ENCODE peak calls at places on chromosomes 5 and 9, in seven cellular contexts. K, D, W, P, S, E and R are unnamed samples.
A peak's percentile ranks its signal among the peaks of the same experiment; 100 is the strongest.

GRCh38 chr9:108521063-108521462 is 334.7 kb downstream of the ACTL7B start:
- DNase-seq in K (no peak), D (no peak), W (no peak), P (no peak), S (no peak), E (no peak), R (no peak)

GRCh38 chr9:31868830-31869229 is 515.6 kb upstream of the ACO1 start:
- DNase-seq in K (no peak), D (no peak), W (no peak), P (no peak), S (no peak), E (no peak), R (no peak)

GRCh38 chr5:157546456-157547100 is 29.0 kb downstream of the ADAM19 start:
- DNase-seq in K (no peak), D (no peak), W (no peak), P (no peak), S (no peak), E (no peak), R (no peak)

GRCh38 chr5:82327961-82328360 is 49.8 kb upstream of the RPS23 start:
- DNase-seq in K (no peak), D (no peak), W (no peak), P (no peak), S (no peak), E (no peak), R (no peak)

GRCh38 chr5:136062563-136063274 is 33.9 kb downstream of the TGFBI start:
- DNase-seq in K (no peak), D (no peak), W (no peak), P (peak; percentile 36), S (no peak), E (peak; percentile 74), R (no peak)

GRCh38 chr5:91955610-91956009 is 572.5 kb upstream of the ARRDC3 start:
- DNase-seq in K (no peak), D (no peak), W (peak; percentile 38), P (no peak), S (peak; percentile 16), E (no peak), R (peak; percentile 23)

GRCh38 chr5:95892784-95893354 is 68.8 kb downstream of the ELL2 start:
- DNase-seq in K (no peak), D (no peak), W (no peak), P (peak; percentile 43), S (peak; percentile 28), E (peak; percentile 28), R (no peak)

GRCh38 chr9:7342721-7343120 is 456.9 kb downstream of the DMAC1 start:
- DNase-seq in K (no peak), D (no peak), W (no peak), P (no peak), S (no peak), E (no peak), R (no peak)

GRCh38 chr5:66739923-66740322 is 143.7 kb downstream of the MAST4 start:
- DNase-seq in K (no peak), D (no peak), W (no peak), P (no peak), S (no peak), E (no peak), R (no peak)

GRCh38 chr9:134861586-134862334 is 18.9 kb upstream of the FCN2 start:
- DNase-seq in K (no peak), D (peak; percentile 14), W (no peak), P (no peak), S (no peak), E (no peak), R (no peak)

GRCh38 chr9:134860510-134860909 is 20.1 kb upstream of the FCN2 start:
- DNase-seq in K (no peak), D (peak; percentile 68), W (no peak), P (no peak), S (no peak), E (no peak), R (no peak)

GRCh38 chr9:134855900-134856377 is 24.7 kb upstream of the FCN2 start:
- DNase-seq in K (no peak), D (peak; percentile 12), W (no peak), P (no peak), S (no peak), E (no peak), R (no peak)

GRCh38 chr9:134855231-134855899 is 25.2 kb upstream of the FCN2 start:
- DNase-seq in K (no peak), D (peak; percentile 12), W (no peak), P (no peak), S (no peak), E (no peak), R (no peak)

DNA sequence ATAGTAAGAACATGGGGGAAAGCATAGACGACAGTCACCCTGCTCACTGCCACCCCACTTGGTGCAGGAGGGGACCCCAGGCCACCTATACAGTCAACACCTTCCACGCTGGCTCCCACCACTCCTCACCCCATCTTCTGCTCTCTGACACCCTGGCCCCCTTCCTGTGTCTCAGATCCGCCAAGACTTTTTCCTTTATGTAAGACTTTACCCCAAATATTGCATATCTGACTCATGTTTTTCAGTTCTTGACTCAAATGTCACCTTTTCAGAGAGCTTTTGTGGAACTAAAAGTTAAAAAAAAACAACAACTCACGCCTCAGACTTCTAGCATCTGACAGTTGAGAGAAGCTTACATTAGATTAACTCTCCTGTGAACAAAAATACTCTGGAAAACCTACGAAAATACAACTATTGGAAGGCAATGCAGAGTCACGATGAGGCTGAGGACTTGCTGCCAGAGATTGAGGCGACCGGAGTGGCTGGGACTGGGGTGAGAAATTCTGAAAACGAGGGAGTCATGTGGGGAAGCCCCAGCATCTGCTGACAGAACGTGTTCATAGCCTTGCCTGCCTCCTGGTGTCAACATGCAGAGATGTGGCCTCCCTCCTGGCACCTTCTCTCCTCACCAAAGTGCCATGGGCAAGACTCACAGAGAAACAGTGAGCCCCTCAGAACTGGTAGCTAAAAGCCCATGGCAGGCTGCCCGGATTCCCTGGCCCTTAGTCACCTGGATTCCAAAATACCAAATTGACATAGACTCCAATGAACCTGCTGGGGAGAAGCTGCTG is 22.4 kb upstream of the FCN2 start:
- DNase-seq in K (peak; percentile 76), D (peak; percentile 47), W (no peak), P (no peak), S (no peak), E (no peak), R (no peak)
- TF ChIP-seq CTCF in K (peak; percentile 54), D (no peak), W (no peak), P (no peak), S (no peak), E (no peak), R (no peak)

DNA sequence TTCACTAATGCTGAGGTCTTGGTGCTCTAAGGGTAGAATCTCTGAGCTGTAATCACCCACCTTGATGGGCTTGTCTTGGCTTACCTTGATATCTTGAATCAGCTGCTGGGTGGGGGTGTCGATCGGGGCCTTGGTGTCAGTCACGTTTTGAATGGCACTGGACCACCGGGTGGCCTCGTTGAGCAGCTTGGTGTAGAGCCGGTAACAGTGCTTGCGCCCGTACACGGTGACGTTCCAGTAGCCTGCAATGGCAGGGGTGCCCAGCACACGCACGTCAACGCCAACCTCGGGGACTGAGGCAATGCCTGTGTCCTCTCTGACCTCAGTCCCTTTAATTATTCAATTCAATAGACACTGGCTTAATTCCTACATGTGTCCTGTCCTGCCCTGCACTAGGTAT is 63.1 kb upstream of the RETREG1 start:
- DNase-seq in K (no peak), D (no peak), W (no peak), P (peak; percentile 26), S (no peak), E (no peak), R (peak; percentile 54)
- TF ChIP-seq CTCF in K (no peak), D (no peak), W (no peak), P (no peak), S (no peak), E (no peak), R (no peak)

GRCh38 chr9:107158321-107158720 is 124.8 kb upstream of the RAD23B start:
- DNase-seq in K (no peak), D (no peak), W (peak; percentile 12), P (peak; percentile 38), S (no peak), E (no peak), R (peak; percentile 23)
- TF ChIP-seq CTCF in K (peak; percentile 56), D (no peak), W (peak; percentile 55), P (peak; percentile 34), S (no peak), E (peak; percentile 21), R (peak; percentile 48)

DNA sequence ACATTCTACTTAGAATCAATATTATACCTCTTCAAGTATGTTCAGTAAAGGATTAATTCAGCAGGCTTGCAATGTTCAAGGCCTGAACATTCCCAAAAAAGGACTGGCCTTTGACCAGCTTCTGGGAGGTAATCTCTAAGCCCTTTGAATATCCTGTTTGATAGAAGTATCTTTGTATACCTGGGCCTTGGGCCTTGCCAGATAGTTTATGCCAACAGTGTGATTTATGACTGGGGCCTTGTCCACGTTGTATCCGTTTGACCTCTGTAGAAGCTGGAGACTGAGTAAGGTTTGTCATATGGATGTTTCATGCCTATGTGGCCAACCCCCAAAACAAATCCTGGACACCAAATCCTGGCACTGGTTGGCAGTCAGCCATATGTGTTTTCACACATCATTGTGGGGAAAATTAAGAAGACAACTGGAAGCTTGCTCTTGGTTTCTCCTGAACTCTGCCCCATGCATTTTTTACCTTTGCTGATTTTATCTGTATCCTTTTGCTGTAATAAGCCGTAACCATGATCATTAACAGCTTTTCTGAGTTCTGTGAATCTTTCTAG is 92.1 kb downstream of the RMI1 start:
- DNase-seq in K (no peak), D (no peak), W (no peak), P (no peak), S (peak; percentile 15), E (no peak), R (no peak)
- TF ChIP-seq CTCF in K (no peak), D (no peak), W (no peak), P (no peak), S (no peak), E (no peak), R (no peak)

GRCh38 chr5:120988970-120989369 is 524.9 kb downstream of the PRR16 start:
- DNase-seq in K (no peak), D (no peak), W (no peak), P (no peak), S (no peak), E (no peak), R (no peak)
- TF ChIP-seq CTCF in K (no peak), D (no peak), W (no peak), P (no peak), S (no peak), E (no peak), R (no peak)

DNA sequence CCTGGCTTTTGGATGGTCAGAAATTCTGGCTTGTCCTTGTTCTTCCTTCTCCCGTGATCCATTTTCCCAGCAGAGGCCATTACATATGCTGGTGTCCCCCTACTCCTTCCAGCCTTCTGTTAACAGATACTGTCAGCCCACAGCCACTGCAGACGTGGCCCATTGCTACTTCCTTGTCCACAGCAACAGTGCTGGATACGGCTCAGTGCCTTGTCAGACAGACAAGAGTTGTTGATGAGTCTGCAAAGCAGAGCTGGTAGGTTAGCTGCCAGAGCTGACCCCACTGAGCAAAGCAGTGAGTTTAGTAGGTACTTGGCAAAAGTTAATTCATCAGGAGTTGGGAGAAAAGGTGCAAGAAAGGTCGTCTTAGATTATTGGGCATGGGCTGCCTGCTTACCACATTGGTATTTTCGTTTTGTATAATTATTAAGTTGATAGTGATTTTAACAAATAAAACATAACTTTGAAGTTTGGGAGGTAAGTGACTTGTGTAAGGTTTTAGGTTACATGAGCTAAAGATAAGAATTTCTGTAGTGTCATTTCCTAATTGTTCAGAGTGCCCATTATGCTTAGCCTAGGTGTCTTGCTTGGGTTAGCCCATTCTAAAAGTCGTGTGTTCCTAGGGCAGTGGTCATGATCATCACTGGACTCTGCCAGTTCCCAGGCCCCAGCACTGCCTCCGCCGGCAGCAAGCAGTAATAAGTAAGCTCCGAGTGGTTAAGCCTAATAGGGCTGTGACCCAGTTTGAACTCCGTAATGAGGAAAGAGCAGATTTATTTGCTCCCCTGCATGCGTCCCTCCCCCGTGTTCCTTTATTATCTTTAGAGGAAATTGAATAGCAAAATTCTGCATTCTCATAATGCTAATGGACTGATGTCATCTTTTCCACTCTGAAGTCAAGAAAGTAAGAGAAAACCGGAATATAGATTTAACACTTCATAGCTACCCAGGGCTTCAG is 292.0 kb downstream of the FANCC start:
- DNase-seq in K (no peak), D (peak; percentile 55), W (peak; percentile 41), P (no peak), S (peak; percentile 89), E (peak; percentile 21), R (peak; percentile 26)
- TF ChIP-seq CTCF in K (no peak), D (no peak), W (no peak), P (no peak), S (peak; percentile 24), E (no peak), R (no peak)